ENCODE peak calls at places on chromosomes 6 and 20, in six cellular contexts. N is hippocampal formation, O is HCT116, E is fibroblast of mammary gland, Q is mammary epithelial cell, K is dermis microvascular lymphatic vessel endothelial cell. Z is an unnamed sample.

GRCh38 chr20:37449276-37449675 is 71.8 kb upstream of the NNAT start:
- DNase-seq in O (no peak), N (no peak), K (no peak), Q (no peak), E (no peak), Z (no peak)

GRCh38 chr6:38391206-38391908 is 248.4 kb downstream of the BTBD9 start:
- DNase-seq in O (peak), K (peak), N (no peak), Q (peak), E (peak), Z (no peak)

GRCh38 chr20:25077610-25078169 is 4.3 kb downstream of the VSX1 start:
- DNase-seq in K (peak), E (peak), O (no peak), N (no peak), Q (no peak), Z (peak)

GRCh38 chr6:168884646-168885086 is 369.0 kb downstream of the THBS2 start:
- DNase-seq in E (peak), Q (peak), O (peak), N (peak), K (peak), Z (peak)

GRCh38 chr6:31829633-31830492 is 2.3 kb downstream of the HSPA1B start:
- DNase-seq in E (peak), O (no peak), K (peak), N (peak), Q (peak), Z (peak)

GRCh38 chr20:20202793-20203192 is 150.5 kb downstream of the CFAP61 start:
- DNase-seq in Q (no peak), N (no peak), O (no peak), E (no peak), K (no peak), Z (no peak)

GRCh38 chr6:106321940-106322339 is 3.6 kb downstream of the ATG5 start:
- DNase-seq in O (no peak), N (no peak), K (no peak), Q (no peak), E (no peak), Z (no peak)

GRCh38 chr6:99613705-99614429 is 7.2 kb downstream of the PRDM13 start:
- DNase-seq in E (no peak), N (no peak), O (no peak), K (no peak), Q (no peak), Z (no peak)

GRCh38 chr20:1992359-1992758 is 1.5 kb downstream of the PDYN start:
- DNase-seq in K (no peak), O (no peak), E (no peak), Q (no peak), N (no peak), Z (no peak)

GRCh38 chr20:49717693-49718092 is 4.0 kb upstream of the B4GALT5 start:
- DNase-seq in O (peak), K (peak), N (no peak), E (no peak), Q (no peak), Z (no peak)

GRCh38 chr6:64034840-64035656 is 399.4 kb downstream of the PHF3 start:
- DNase-seq in K (no peak), E (peak), N (no peak), O (no peak), Q (peak), Z (peak)

GRCh38 chr20:9989066-9989724 is 45.6 kb upstream of the ANKEF1 start:
- DNase-seq in K (no peak), N (peak), O (no peak), E (peak), Q (peak), Z (peak)

GRCh38 chr6:2853766-2854393 is 12.2 kb upstream of the SERPINB1 start:
- DNase-seq in K (peak), E (peak), Q (peak), O (peak), N (peak), Z (peak)

GRCh38 chr6:38773338-38773737 is 58.2 kb downstream of the DNAH8 start:
- DNase-seq in E (peak), N (no peak), K (peak), O (peak), Q (peak), Z (no peak)

GRCh38 chr20:52493177-52493711 is 301.7 kb upstream of the ZFP64 start:
- DNase-seq in Q (no peak), O (no peak), K (peak), E (peak), N (no peak), Z (peak)

GRCh38 chr20:4545526-4545925 is 176.2 kb upstream of the PRND start:
- DNase-seq in Q (no peak), E (peak), O (no peak), K (no peak), N (no peak), Z (peak)